ENCODE peak calls at places on chromosomes 11 and 22, in six cellular contexts. E is AG09309, P is progenitor cell of endocrine pancreas, D is foreskin keratinocyte, I is fibroblast of the aortic adventitia, J is mesothelial cell of epicardium. M is an unnamed sample.

GRCh38 chr11:72833792-72834501 is 19.7 kb downstream of the ATG16L2 start:
- DNase-seq in E (no peak), P (no peak), D (no peak), I (peak), J (no peak), M (no peak)

GRCh38 chr11:83168756-83169155 is 11.8 kb downstream of the PCF11 start:
- DNase-seq in E (no peak), P (no peak), D (no peak), I (no peak), J (no peak), M (no peak)

GRCh38 chr11:18713646-18714442 is 12.1 kb downstream of the IGSF22 start:
- DNase-seq in E (no peak), P (no peak), D (no peak), I (no peak), J (no peak), M (no peak)

GRCh38 chr11:129453293-129453721 is 77.7 kb downstream of the BARX2 start:
- DNase-seq in E (no peak), P (no peak), D (no peak), I (peak), J (no peak), M (no peak)

GRCh38 chr22:45278125-45278524 is 6.6 kb upstream of the UPK3A start:
- DNase-seq in E (no peak), P (no peak), D (no peak), I (no peak), J (no peak), M (no peak)

GRCh38 chr11:10374386-10374785 is 69.5 kb downstream of the ADM start:
- DNase-seq in E (no peak), P (no peak), D (no peak), I (no peak), J (no peak), M (no peak)

GRCh38 chr22:31393890-31394289 is 5.5 kb upstream of the DRG1 start:
- DNase-seq in E (no peak), P (no peak), D (no peak), I (no peak), J (no peak), M (no peak)

GRCh38 chr11:64566042-64566914 is 24.7 kb upstream of the SLC22A12 start:
- DNase-seq in E (peak), P (no peak), D (peak), I (peak), J (peak), M (no peak)

GRCh38 chr11:32081129-32081641 is 9.7 kb upstream of the RCN1 start:
- DNase-seq in E (no peak), P (no peak), D (peak), I (peak), J (no peak), M (no peak)

GRCh38 chr22:40641269-40641668 is 4.8 kb upstream of the MRTFA start:
- DNase-seq in E (no peak), P (no peak), D (no peak), I (no peak), J (no peak), M (no peak)

GRCh38 chr22:48276933-48277867 is 1514.8 kb downstream of the TBC1D22A start:
- DNase-seq in E (no peak), P (no peak), D (no peak), I (no peak), J (peak), M (no peak)

GRCh38 chr11:131033151-131033651 is 116.9 kb upstream of the SNX19 start:
- DNase-seq in E (peak), P (no peak), D (peak), I (peak), J (no peak), M (peak)

GRCh38 chr22:39183991-39184585 is 31.6 kb upstream of the CBX7 start:
- DNase-seq in E (no peak), P (no peak), D (no peak), I (peak), J (no peak), M (no peak)

GRCh38 chr22:39182478-39183030 is 30.1 kb upstream of the CBX7 start:
- DNase-seq in E (no peak), P (no peak), D (no peak), I (no peak), J (no peak), M (no peak)

GRCh38 chr22:39188809-39189208 is 36.3 kb upstream of the CBX7 start:
- DNase-seq in E (no peak), P (no peak), D (no peak), I (peak), J (no peak), M (no peak)

GRCh38 chr22:39184586-39185577 is 32.4 kb upstream of the CBX7 start:
- DNase-seq in E (no peak), P (no peak), D (no peak), I (no peak), J (no peak), M (no peak)

DNA sequence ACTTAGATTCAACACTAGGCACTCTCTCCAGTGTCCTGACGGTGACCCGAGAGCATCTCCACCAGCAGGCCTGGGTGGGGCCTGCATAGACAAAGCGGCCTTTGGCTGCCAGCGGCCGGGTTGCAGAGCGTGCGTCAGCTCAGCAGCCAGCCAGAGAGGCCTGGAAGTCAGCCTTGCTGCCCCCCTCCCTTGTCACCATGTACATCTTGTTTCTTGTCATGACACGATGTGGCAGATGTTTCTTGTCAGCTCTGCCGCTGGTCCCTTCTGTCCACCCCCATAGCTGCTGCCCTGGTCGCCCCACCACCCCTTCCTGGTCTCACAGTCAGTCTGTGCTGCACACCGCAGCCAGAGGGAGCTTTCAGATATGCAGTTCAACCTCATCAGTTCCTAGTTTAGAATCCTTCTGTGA is 33.1 kb upstream of the CBX7 start:
- DNase-seq in E (no peak), P (no peak), D (no peak), I (peak), J (no peak), M (no peak)
- TF ChIP-seq CTCF in E (peak), P (no peak), D (peak), I (peak), J (no peak), M (no peak)

GRCh38 chr11:26622201-26622600 is 50.1 kb upstream of the MUC15 start:
- DNase-seq in E (no peak), P (no peak), D (peak), I (no peak), J (no peak), M (no peak)

GRCh38 chr11:26626346-26626745 is 54.3 kb upstream of the MUC15 start:
- DNase-seq in E (no peak), P (no peak), D (peak), I (peak), J (no peak), M (no peak)

GRCh38 chr11:26621147-26621546 is 49.1 kb upstream of the MUC15 start:
- DNase-seq in E (peak), P (no peak), D (peak), I (peak), J (no peak), M (no peak)

GRCh38 chr11:26620282-26621045 is 48.4 kb upstream of the MUC15 start:
- DNase-seq in E (no peak), P (no peak), D (peak), I (no peak), J (no peak), M (no peak)

GRCh38 chr11:26623076-26623666 is 51.1 kb upstream of the MUC15 start:
- DNase-seq in E (no peak), P (no peak), D (peak), I (peak), J (no peak), M (no peak)
- TF ChIP-seq CTCF in E (no peak), P (no peak), D (no peak), I (no peak), J (no peak), M (no peak)

GRCh38 chr22:21949569-21949918 is 3.1 kb downstream of the PPM1F start:
- DNase-seq in E (no peak), P (no peak), D (no peak), I (no peak), J (no peak), M (no peak)

GRCh38 chr22:21949948-21950347 is 2.7 kb downstream of the PPM1F start:
- DNase-seq in E (no peak), P (no peak), D (no peak), I (no peak), J (no peak), M (no peak)

GRCh38 chr22:21951062-21951461 is 1.6 kb downstream of the PPM1F start:
- DNase-seq in E (no peak), P (no peak), D (no peak), I (no peak), J (no peak), M (no peak)

GRCh38 chr22:21951931-21952465 is 650 bp downstream of the PPM1F start:
- DNase-seq in E (no peak), P (peak), D (no peak), I (peak), J (peak), M (no peak)

DNA sequence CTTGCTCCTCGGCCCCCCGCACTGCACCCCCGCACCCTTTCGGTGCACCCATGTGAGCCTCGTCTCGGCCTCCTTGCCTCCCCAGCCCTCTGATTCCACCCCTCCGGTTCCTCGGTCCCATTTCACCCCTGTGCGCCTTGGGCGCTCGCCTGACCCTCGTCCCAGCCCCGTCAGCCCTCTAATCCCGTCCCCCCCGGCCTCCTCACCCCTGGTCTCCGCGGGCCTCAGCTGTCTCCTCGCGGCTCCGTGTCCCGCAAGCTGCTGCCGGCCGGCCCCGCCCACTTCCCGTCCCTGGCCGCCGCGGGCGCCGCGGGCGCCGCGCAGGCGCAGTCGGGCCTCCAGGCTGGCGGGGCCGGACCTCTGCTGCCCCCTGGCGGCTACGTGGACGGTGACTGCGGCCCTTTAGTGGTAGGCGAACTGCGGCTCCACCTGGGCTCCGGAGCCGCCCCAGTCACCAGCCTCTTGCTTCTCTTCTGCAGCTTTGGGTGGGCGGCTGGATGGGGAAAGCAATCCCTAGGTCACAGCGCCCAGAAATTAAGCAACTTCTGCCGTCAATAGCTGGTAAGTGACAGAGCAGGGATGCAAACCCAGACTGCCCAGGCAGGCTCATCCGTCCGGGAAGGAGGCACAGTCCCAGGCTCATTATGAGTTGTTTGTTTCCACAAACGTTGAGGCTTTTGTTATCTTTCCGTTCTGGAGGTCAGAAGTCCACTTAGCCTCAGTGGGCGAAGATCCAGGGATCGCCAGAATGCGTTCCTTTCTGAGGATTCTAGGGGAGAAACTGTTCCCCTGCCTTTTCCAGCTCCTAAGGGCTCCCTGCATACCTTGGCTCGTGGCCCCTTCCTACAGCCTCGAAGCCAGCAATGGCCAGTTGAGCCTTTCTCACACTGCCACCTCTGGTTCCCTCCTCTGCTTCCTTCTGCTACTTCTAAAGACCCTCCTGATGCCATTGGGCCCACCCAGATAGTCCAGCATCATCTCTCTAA is at the start of gene PPM1F:
- DNase-seq in E (no peak), P (peak), D (no peak), I (peak), J (peak), M (no peak)
- TF ChIP-seq CTCF in E (peak), P (peak), D (peak), I (peak), J (peak), M (peak)

GRCh38 chr11:94036096-94036495 is 14.9 kb downstream of the HEPHL1 start:
- DNase-seq in E (no peak), P (no peak), D (no peak), I (no peak), J (no peak), M (no peak)
- TF ChIP-seq CTCF in E (no peak), P (no peak), D (peak), I (no peak), J (no peak), M (no peak)

GRCh38 chr11:45211732-45212131 is 65.3 kb downstream of the PRDM11 start:
- DNase-seq in E (no peak), P (no peak), D (no peak), I (no peak), J (no peak), M (no peak)
- TF ChIP-seq CTCF in E (no peak), P (no peak), D (peak), I (peak), J (no peak), M (no peak)

DNA sequence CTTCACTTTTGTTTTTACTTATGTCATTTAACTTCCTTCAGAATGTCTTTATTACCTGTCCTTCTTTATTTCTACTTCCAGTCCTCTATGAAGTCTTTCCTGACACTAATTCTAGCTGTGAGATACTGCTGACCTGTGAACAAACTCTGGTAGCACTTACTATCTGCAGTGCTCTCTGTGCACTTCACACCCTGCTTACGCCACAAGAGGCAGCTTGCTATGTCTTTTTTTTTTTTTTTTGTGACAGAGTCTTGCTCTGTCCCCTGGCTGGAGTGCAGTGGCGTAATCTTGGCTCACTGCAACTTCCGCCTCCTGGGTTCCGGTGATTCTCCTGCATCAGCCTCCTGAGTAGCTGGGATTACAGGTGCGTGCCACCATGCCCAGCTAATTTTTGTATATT is 10.7 kb downstream of the STIM1 start:
- DNase-seq in E (no peak), P (no peak), D (no peak), I (no peak), J (no peak), M (no peak)
- TF ChIP-seq CTCF in E (no peak), P (no peak), D (no peak), I (no peak), J (no peak), M (no peak)

GRCh38 chr11:95065336-95065735 is 1.4 kb upstream of the SRSF8 start:
- DNase-seq in E (no peak), P (no peak), D (no peak), I (no peak), J (no peak), M (no peak)

GRCh38 chr11:95067828-95068244 is 1.1 kb downstream of the SRSF8 start:
- DNase-seq in E (no peak), P (no peak), D (no peak), I (no peak), J (peak), M (peak)

GRCh38 chr11:95066721-95067041 is at the start of gene SRSF8:
- DNase-seq in E (no peak), P (no peak), D (no peak), I (no peak), J (no peak), M (no peak)

GRCh38 chr11:95068549-95068948 is 1.8 kb downstream of the SRSF8 start:
- DNase-seq in E (peak), P (no peak), D (peak), I (peak), J (peak), M (peak)

GRCh38 chr11:95067042-95067827 is 516 bp downstream of the SRSF8 start:
- DNase-seq in E (no peak), P (peak), D (no peak), I (peak), J (peak), M (peak)
- TF ChIP-seq CTCF in E (peak), P (peak), D (peak), I (peak), J (peak), M (peak)

GRCh38 chr11:46523290-46523689 is 70.5 kb downstream of the AMBRA1 start:
- DNase-seq in E (no peak), P (no peak), D (no peak), I (no peak), J (no peak), M (no peak)

GRCh38 chr11:46520971-46521745 is 72.7 kb downstream of the AMBRA1 start:
- DNase-seq in E (no peak), P (no peak), D (peak), I (peak), J (no peak), M (no peak)

GRCh38 chr11:46522682-46523281 is 71.0 kb downstream of the AMBRA1 start:
- DNase-seq in E (no peak), P (no peak), D (no peak), I (no peak), J (no peak), M (no peak)

GRCh38 chr11:46524201-46524600 is 69.6 kb downstream of the AMBRA1 start:
- DNase-seq in E (no peak), P (no peak), D (no peak), I (no peak), J (no peak), M (no peak)

GRCh38 chr11:46521947-46522681 is 71.7 kb downstream of the AMBRA1 start:
- DNase-seq in E (no peak), P (no peak), D (no peak), I (peak), J (no peak), M (no peak)
- TF ChIP-seq CTCF in E (peak), P (peak), D (peak), I (peak), J (no peak), M (peak)

GRCh38 chr11:65793144-65793581 is 6.3 kb downstream of the OVOL1 start:
- DNase-seq in E (no peak), P (no peak), D (peak), I (no peak), J (no peak), M (no peak)
- TF ChIP-seq CTCF in E (no peak), P (no peak), D (no peak), I (no peak), J (no peak), M (no peak)

DNA sequence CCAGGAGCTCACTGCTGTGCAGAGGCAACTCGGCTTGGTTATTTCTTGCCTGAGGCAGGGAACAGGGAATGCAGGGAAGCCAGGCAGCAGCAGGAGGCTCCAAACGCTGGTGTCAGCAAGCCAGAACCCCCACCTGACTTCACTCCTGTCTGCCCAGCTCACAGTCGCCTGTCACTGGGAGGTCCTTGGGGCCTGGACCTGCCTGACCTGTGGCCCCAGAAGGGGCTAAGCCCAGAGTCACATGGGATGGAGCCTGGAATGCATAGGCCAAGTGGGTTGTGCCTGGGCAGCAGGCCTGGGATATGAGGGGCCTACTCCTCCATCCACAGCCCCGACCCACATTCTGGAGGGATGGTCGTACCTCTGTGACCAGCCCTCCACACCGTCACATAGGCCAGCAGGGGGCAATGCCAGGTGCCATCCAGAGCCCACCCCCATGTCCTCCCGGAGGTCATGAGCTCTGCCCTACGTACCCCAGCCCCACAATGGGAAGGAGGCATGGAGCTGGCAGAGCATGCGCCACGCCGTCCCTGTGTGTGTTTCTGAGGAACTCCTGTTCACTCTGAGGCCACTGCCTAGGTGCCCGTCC is 5.2 kb downstream of the RASSF7 start:
- DNase-seq in E (no peak), P (no peak), D (no peak), I (no peak), J (no peak), M (no peak)
- TF ChIP-seq CTCF in E (no peak), P (no peak), D (no peak), I (no peak), J (no peak), M (no peak)